ENCODE peak calls at places on chromosomes 13 and 19, in nine cellular contexts. B is CMK; U is HTR-8/SVneo; R is amniotic epithelial cell; W is GM20000; Z is stimulated activated naive CD8-positive, alpha-beta T cell treated with anti-CD3 and anti-CD28 coated beads, Interleukin-15, amount 100 ng/mL, for 72 hours; K is activated naive CD4-positive, alpha-beta T cell treated with anti-CD3 and anti-CD28 coated beads for 36 hours; G is iPS-NIHi11; A is AML-193. J is an unnamed sample.

GRCh38 chr13:99985243-99985874 is 3.8 kb downstream of the ZIC2 start:
- DNase-seq in R (no peak), U (no peak), G (no peak), B (no peak), Z (no peak), W (no peak), K (no peak), A (no peak), J (no peak)

GRCh38 chr13:28568286-28568685 is 73.4 kb upstream of the FLT1 start:
- DNase-seq in A (peak), B (peak), G (no peak), W (no peak), Z (no peak), R (no peak), U (no peak), K (no peak), J (peak)

GRCh38 chr13:113958373-113958772 is 15.5 kb downstream of the C13orf46 start:
- DNase-seq in R (no peak), Z (no peak), B (no peak), A (no peak), U (no peak), G (no peak), K (no peak), W (no peak), J (no peak)

GRCh38 chr19:1062387-1063029 is 4.5 kb upstream of the ARHGAP45 start:
- DNase-seq in U (no peak), B (no peak), Z (no peak), A (no peak), R (no peak), W (peak), G (peak), K (peak), J (no peak)

GRCh38 chr13:44273991-44274810 is 99.4 kb upstream of the SERP2 start:
- DNase-seq in W (peak), Z (peak), G (no peak), U (no peak), K (peak), A (no peak), R (peak), B (no peak), J (peak)

GRCh38 chr19:56097776-56098175 is 23.3 kb downstream of the ZNF787 start:
- DNase-seq in A (no peak), B (no peak), R (no peak), U (no peak), G (no peak), Z (no peak), K (no peak), W (no peak), J (no peak)

GRCh38 chr13:113210834-113211233 is 1.4 kb downstream of the CUL4A start:
- DNase-seq in W (no peak), G (no peak), B (no peak), A (peak), R (no peak), Z (no peak), U (no peak), K (no peak), J (no peak)

GRCh38 chr19:45424191-45425058 is 708 bp upstream of the ERCC1 start:
- DNase-seq in A (peak), B (peak), G (peak), Z (peak), W (peak), K (peak), R (peak), U (no peak), J (peak)

GRCh38 chr13:112940236-112940635 is 28.8 kb upstream of the MCF2L start:
- DNase-seq in R (no peak), G (no peak), A (no peak), W (no peak), K (no peak), U (no peak), B (no peak), Z (no peak), J (no peak)

GRCh38 chr19:3979674-3980352 is 5.5 kb downstream of the EEF2 start:
- DNase-seq in R (no peak), K (no peak), U (no peak), A (no peak), G (peak), Z (no peak), W (no peak), B (no peak), J (no peak)

J was measured in GM06990.